ENCODE peak calls at places on chromosomes 5 and 9, in five cellular contexts. Q is stomach, U is brain microvascular endothelial cell, R is SJSA1, N is heart right ventricle. C is an unnamed sample.

GRCh38 chr5:180140627-180141006 is 68.4 kb downstream of the RASGEF1C start:
- DNase-seq in Q (peak), U (no peak), R (no peak), N (no peak), C (no peak)

GRCh38 chr5:113102121-113102531 is 125.5 kb downstream of the DCP2 start:
- DNase-seq in Q (no peak), U (no peak), R (no peak), N (no peak), C (no peak)

GRCh38 chr5:124310453-124310852 is 436.0 kb downstream of the ZNF608 start:
- DNase-seq in Q (no peak), U (no peak), R (peak), N (no peak), C (no peak)

GRCh38 chr5:136082390-136083193 is 50.1 kb upstream of the SMAD5 start:
- DNase-seq in Q (peak), U (peak), R (peak), N (peak), C (peak)

GRCh38 chr5:142109356-142110045 is 922 bp downstream of the NDFIP1 start:
- DNase-seq in Q (no peak), U (peak), R (no peak), N (peak), C (no peak)

GRCh38 chr5:122355324-122355723 is 43.3 kb downstream of the SNCAIP start:
- DNase-seq in Q (no peak), U (no peak), R (no peak), N (no peak), C (no peak)

GRCh38 chr5:169906745-169907649 is 73.3 kb downstream of the INSYN2B start:
- DNase-seq in Q (no peak), U (no peak), R (no peak), N (no peak), C (no peak)

GRCh38 chr5:27548415-27548814 is 510.0 kb upstream of the CDH9 start:
- DNase-seq in Q (no peak), U (no peak), R (no peak), N (no peak), C (no peak)

GRCh38 chr5:44614845-44615244 is 193.9 kb upstream of the MRPS30 start:
- DNase-seq in Q (no peak), U (no peak), R (no peak), N (no peak), C (no peak)

GRCh38 chr5:98927242-98927987 is 1.4 kb downstream of the CHD1 start:
- DNase-seq in Q (no peak), U (peak), R (peak), N (peak), C (peak)

GRCh38 chr5:76337949-76338589 is 65.0 kb upstream of the IQGAP2 start:
- DNase-seq in Q (peak), U (peak), R (peak), N (no peak), C (peak)

GRCh38 chr9:130013326-130013725 is 29.7 kb downstream of the FNBP1 start:
- DNase-seq in Q (no peak), U (no peak), R (no peak), N (no peak), C (no peak)

C was measured in memory B cell.